ENCODE peak calls at places on chromosomes 4 and X, in four cellular contexts. E is K562, D is HepG2, M is GM12878. G is an unnamed sample.

GRCh38 chr4:17475481-17475880 is 36.4 kb downstream of the QDPR start:
- DNase-seq in E (no peak), D (no peak), M (no peak), G (peak)

GRCh38 chr4:82618321-82618720 is 56.5 kb upstream of the TMEM150C start:
- DNase-seq in E (no peak), D (no peak), M (no peak), G (peak)

GRCh38 chr4:5955856-5956255 is 62.4 kb downstream of the C4orf50 start:
- DNase-seq in E (no peak), D (no peak), M (peak), G (no peak)

GRCh38 chrX:10414106-10414824 is 206.1 kb downstream of the MID1 start:
- DNase-seq in E (no peak), D (no peak), M (no peak), G (no peak)

GRCh38 chr4:155005395-155006087 is 202.9 kb upstream of the NPY2R start:
- DNase-seq in E (no peak), D (no peak), M (no peak), G (no peak)

GRCh38 chrX:6021316-6022091 is 207.2 kb downstream of the NLGN4X start:
- DNase-seq in E (no peak), D (peak), M (no peak), G (peak)

GRCh38 chrX:97267376-97267775 is 383.7 kb downstream of the RPA4 start:
- DNase-seq in E (no peak), D (no peak), M (no peak), G (no peak)

GRCh38 chrX:135086197-135086854 is 34.0 kb downstream of the ETDB start:
- DNase-seq in E (peak), D (peak), M (peak), G (peak)

GRCh38 chr4:94577136-94577535 is 125.4 kb downstream of the PDLIM5 start:
- DNase-seq in E (no peak), D (no peak), M (no peak), G (peak)

GRCh38 chr4:158741622-158742021 is 18.4 kb upstream of the PPID start:
- DNase-seq in E (no peak), D (no peak), M (no peak), G (no peak)

GRCh38 chr4:186216465-186217024 is 10.8 kb upstream of the KLKB1 start:
- DNase-seq in E (no peak), D (no peak), M (no peak), G (peak)

GRCh38 chr4:6308890-6309643 is 39.4 kb downstream of the WFS1 start:
- DNase-seq in E (no peak), D (peak), M (no peak), G (peak)

GRCh38 chrX:107025538-107025937 is 25.5 kb upstream of the MORC4 start:
- DNase-seq in E (peak), D (peak), M (no peak), G (peak)

GRCh38 chr4:128349921-128350320 is 62.3 kb upstream of the PGRMC2 start:
- DNase-seq in E (peak), D (peak), M (no peak), G (no peak)

GRCh38 chr4:146340798-146341197 is 126.5 kb downstream of the REELD1 start:
- DNase-seq in E (no peak), D (no peak), M (no peak), G (peak)

GRCh38 chrX:45758319-45758718 is 557.6 kb upstream of the DIPK2B start:
- DNase-seq in E (no peak), D (no peak), M (peak), G (no peak)

GRCh38 chrX:31314921-31315320 is 243.1 kb upstream of the FTHL17 start:
- DNase-seq in E (no peak), D (no peak), M (no peak), G (no peak)

GRCh38 chrX:5810636-5811035 is 418.0 kb downstream of the NLGN4X start:
- DNase-seq in E (no peak), D (no peak), M (no peak), G (no peak)

GRCh38 chr4:129822708-129823504 is 727.0 kb downstream of the C4orf33 start:
- DNase-seq in E (no peak), D (no peak), M (no peak), G (no peak)

GRCh38 chr4:1194028-1194900 is 21.9 kb upstream of the SPON2 start:
- DNase-seq in E (no peak), D (no peak), M (no peak), G (peak)

GRCh38 chrX:101958139-101958538 is 26.3 kb upstream of the ZMAT1 start:
- DNase-seq in E (no peak), D (no peak), M (no peak), G (no peak)

GRCh38 chr4:146367347-146367746 is 153.0 kb downstream of the REELD1 start:
- DNase-seq in E (no peak), D (no peak), M (no peak), G (no peak)

GRCh38 chrX:96710031-96710430 is 25.4 kb downstream of the DIAPH2 start:
- DNase-seq in E (no peak), D (no peak), M (no peak), G (no peak)

DNA sequence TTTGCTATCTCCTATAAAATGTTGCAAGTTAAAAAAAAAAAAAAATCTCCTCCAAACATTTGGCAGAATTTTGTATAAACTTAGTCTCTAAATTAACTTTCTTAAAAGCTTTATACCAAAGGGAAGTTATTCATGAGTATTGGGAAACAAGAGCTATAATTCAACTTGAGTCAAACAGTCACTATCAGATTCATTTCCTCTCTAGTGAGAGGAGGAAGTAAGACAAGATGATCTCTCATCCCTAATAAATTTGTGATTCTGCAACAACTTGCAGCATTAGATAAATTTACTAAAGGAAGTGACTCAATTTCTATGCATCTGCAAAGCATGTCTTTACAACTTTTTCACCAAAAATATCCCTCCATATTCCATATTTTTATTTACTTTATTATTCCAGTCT is 135.4 kb upstream of the GNPDA2 start:
- DNase-seq in E (no peak), D (no peak), M (no peak), G (no peak)
- TF ChIP-seq FOXM1 in E (no peak), D (no peak), M (no peak), G (no peak)

GRCh38 chr4:152246659-152247058 is 289.2 kb downstream of the FBXW7 start:
- DNase-seq in E (no peak), D (no peak), M (no peak), G (no peak)

GRCh38 chr4:152245706-152246105 is 290.2 kb downstream of the FBXW7 start:
- DNase-seq in E (no peak), D (no peak), M (no peak), G (no peak)

GRCh38 chr4:152243890-152244595 is 291.8 kb downstream of the FBXW7 start:
- DNase-seq in E (no peak), D (no peak), M (no peak), G (no peak)

GRCh38 chr4:152247271-152247975 is 288.5 kb downstream of the FBXW7 start:
- DNase-seq in E (no peak), D (no peak), M (no peak), G (peak)

DNA sequence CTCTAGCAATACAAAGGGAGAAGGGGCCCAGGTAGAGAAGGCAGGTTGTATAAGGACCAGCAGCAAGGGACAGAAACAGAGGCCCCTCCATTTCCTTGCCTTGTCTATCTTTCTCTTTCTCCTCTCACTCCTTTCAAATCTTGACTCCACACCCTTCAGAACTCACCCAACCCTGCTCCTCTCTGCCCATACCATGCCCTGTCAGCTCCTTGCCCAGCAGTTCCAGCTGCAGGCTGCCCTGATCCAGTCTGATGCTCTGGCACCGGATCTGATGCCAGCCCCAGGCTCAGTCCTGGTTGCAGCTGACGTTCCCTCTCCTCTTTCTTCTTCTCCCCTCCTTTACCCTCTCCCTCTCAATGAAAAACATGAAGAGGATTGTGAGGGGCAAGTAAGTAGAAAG is 291.2 kb downstream of the FBXW7 start:
- DNase-seq in E (no peak), D (no peak), M (no peak), G (no peak)
- TF ChIP-seq SIN3A in E (no peak), D (no peak), M (no peak), G (no peak)

GRCh38 chr4:67397931-67398330 is 147.4 kb downstream of the CENPC start:
- DNase-seq in E (no peak), D (no peak), M (no peak), G (no peak)

GRCh38 chr4:67401902-67402301 is 143.4 kb downstream of the CENPC start:
- DNase-seq in E (peak), D (no peak), M (no peak), G (no peak)

GRCh38 chr4:67403342-67403741 is 142.0 kb downstream of the CENPC start:
- DNase-seq in E (no peak), D (no peak), M (no peak), G (no peak)
- TF ChIP-seq FOXM1 in E (no peak), D (no peak), M (no peak), G (no peak)

GRCh38 chr4:104394409-104394813 is 100.3 kb downstream of the CXXC4 start:
- DNase-seq in E (no peak), D (no peak), M (no peak), G (peak)
- TF ChIP-seq SIN3A in E (no peak), D (no peak), M (no peak), G (no peak)

GRCh38 chr4:8202108-8202507 is 3.0 kb downstream of the SH3TC1 start:
- DNase-seq in E (no peak), D (no peak), M (no peak), G (no peak)

GRCh38 chr4:8200302-8200975 is 1.3 kb downstream of the SH3TC1 start:
- DNase-seq in E (peak), D (no peak), M (no peak), G (no peak)

GRCh38 chr4:8199594-8200301 is 658 bp downstream of the SH3TC1 start:
- DNase-seq in E (no peak), D (no peak), M (no peak), G (no peak)

GRCh38 chr4:8202526-8203375 is 3.7 kb downstream of the SH3TC1 start:
- DNase-seq in E (no peak), D (peak), M (no peak), G (no peak)

GRCh38 chr4:8201341-8201781 is 2.3 kb downstream of the SH3TC1 start:
- DNase-seq in E (no peak), D (no peak), M (peak), G (no peak)
- TF ChIP-seq FOXM1 in E (no peak), D (no peak), M (no peak), G (no peak)

GRCh38 chr4:147840846-147841732 is 109.2 kb downstream of the ARHGAP10 start:
- DNase-seq in E (no peak), D (no peak), M (peak), G (no peak)

GRCh38 chr4:147837435-147837834 is 105.5 kb downstream of the ARHGAP10 start:
- DNase-seq in E (no peak), D (peak), M (no peak), G (no peak)

GRCh38 chr4:147837854-147838253 is 106.0 kb downstream of the ARHGAP10 start:
- DNase-seq in E (no peak), D (no peak), M (no peak), G (no peak)

GRCh38 chr4:147839200-147839599 is 107.3 kb downstream of the ARHGAP10 start:
- DNase-seq in E (no peak), D (no peak), M (no peak), G (no peak)

GRCh38 chr4:147839651-147840050 is 107.8 kb downstream of the ARHGAP10 start:
- DNase-seq in E (no peak), D (no peak), M (no peak), G (no peak)
- TF ChIP-seq SIN3A in E (no peak), D (no peak), M (no peak), G (no peak)

GRCh38 chrX:70042399-70043371 is 7.1 kb downstream of the AWAT2 start:
- DNase-seq in E (peak), D (peak), M (no peak), G (no peak)
- TF ChIP-seq FOXM1 in E (no peak), D (no peak), M (no peak), G (no peak)

GRCh38 chr4:139676913-139677585 is 11.4 kb downstream of the MGST2 start:
- DNase-seq in E (no peak), D (peak), M (no peak), G (no peak)
- TF ChIP-seq SIN3A in E (no peak), D (no peak), M (no peak), G (no peak)

DNA sequence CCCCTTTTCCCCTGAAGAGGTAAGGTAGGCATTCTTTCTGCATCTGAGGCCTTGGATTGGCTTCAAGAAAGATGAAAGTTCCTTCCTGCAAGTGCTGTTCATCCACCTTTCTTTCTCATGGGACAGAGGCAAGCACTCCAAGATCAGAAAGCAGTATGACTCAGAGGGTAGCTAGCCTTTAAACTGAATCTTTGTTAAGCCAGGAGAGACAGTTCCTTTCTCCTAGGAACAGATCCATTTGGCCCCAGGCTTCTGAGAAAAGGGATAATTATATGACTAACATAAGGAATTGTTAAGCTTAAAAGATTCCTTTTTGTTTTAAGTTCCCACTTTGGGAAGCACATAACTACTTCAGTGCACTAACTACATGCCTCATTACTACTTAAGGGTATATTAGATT is 192.0 kb downstream of the PPP3CA start:
- DNase-seq in E (no peak), D (no peak), M (no peak), G (no peak)
- TF ChIP-seq FOXM1 in E (no peak), D (no peak), M (no peak), G (no peak)

G was measured in SK-N-SH.